ENCODE peak calls at places on chromosomes 4 and X, in ten cellular contexts. One of them, this sample, is unnamed.

GRCh38 chr4:99300934-99301333 is 10.1 kb upstream of the ADH1A start:
- DNase-seq in hepatic stellate cell: peak; percentile 60
- DNase-seq in RCC 7860: no peak
- DNase-seq in iris pigment epithelial cell: peak; percentile 98
- DNase-seq in stimulated activated CD4-positive, alpha-beta T cell treated with anti-CD3 and anti-CD28 coated beads, Interleukin-12 subunit alpha, Interleukin-12 subunit beta, amount 100 ng/mL, for 24 hours: no peak
- DNase-seq in ELR: peak; percentile 17
- DNase-seq in stimulated activated CD8-positive, alpha-beta memory T cell treated with anti-CD3 and anti-CD28 coated beads, Interleukin-4, amount 100 ng/mL, for 48 hours: no peak
- DNase-seq in activated B cell treated with CpG ODN at 0.5 μM for 24 hours: no peak
- DNase-seq in dermis blood vessel endothelial cell: peak; percentile 14
- DNase-seq in heart right ventricle: peak; percentile 85
- DNase-seq in this sample: no peak

GRCh38 chrX:22135171-22135711 is 103.1 kb downstream of the PHEX start:
- DNase-seq in RCC 7860: peak; percentile 79
- DNase-seq in hepatic stellate cell: no peak
- DNase-seq in heart right ventricle: no peak
- DNase-seq in iris pigment epithelial cell: peak; percentile 67
- DNase-seq in stimulated activated CD4-positive, alpha-beta T cell treated with anti-CD3 and anti-CD28 coated beads, Interleukin-12 subunit alpha, Interleukin-12 subunit beta, amount 100 ng/mL, for 24 hours: no peak
- DNase-seq in stimulated activated CD8-positive, alpha-beta memory T cell treated with anti-CD3 and anti-CD28 coated beads, Interleukin-4, amount 100 ng/mL, for 48 hours: no peak
- DNase-seq in activated B cell treated with CpG ODN at 0.5 μM for 24 hours: no peak
- DNase-seq in ELR: peak; percentile 61
- DNase-seq in dermis blood vessel endothelial cell: peak; percentile 34
- DNase-seq in this sample: no peak

GRCh38 chr4:72846280-72847111 is 223.0 kb downstream of the COX18 start:
- DNase-seq in stimulated activated CD8-positive, alpha-beta memory T cell treated with anti-CD3 and anti-CD28 coated beads, Interleukin-4, amount 100 ng/mL, for 48 hours: no peak
- DNase-seq in ELR: peak; percentile 71
- DNase-seq in stimulated activated CD4-positive, alpha-beta T cell treated with anti-CD3 and anti-CD28 coated beads, Interleukin-12 subunit alpha, Interleukin-12 subunit beta, amount 100 ng/mL, for 24 hours: no peak
- DNase-seq in hepatic stellate cell: no peak
- DNase-seq in iris pigment epithelial cell: peak; percentile 60
- DNase-seq in dermis blood vessel endothelial cell: no peak
- DNase-seq in heart right ventricle: no peak
- DNase-seq in activated B cell treated with CpG ODN at 0.5 μM for 24 hours: no peak
- DNase-seq in RCC 7860: no peak
- DNase-seq in this sample: peak; percentile 13

GRCh38 chr4:35934370-35934981 is 309.8 kb downstream of the ARAP2 start:
- DNase-seq in dermis blood vessel endothelial cell: peak; percentile 21
- DNase-seq in stimulated activated CD8-positive, alpha-beta memory T cell treated with anti-CD3 and anti-CD28 coated beads, Interleukin-4, amount 100 ng/mL, for 48 hours: no peak
- DNase-seq in RCC 7860: peak; percentile 31
- DNase-seq in hepatic stellate cell: no peak
- DNase-seq in activated B cell treated with CpG ODN at 0.5 μM for 24 hours: no peak
- DNase-seq in ELR: peak; percentile 59
- DNase-seq in heart right ventricle: no peak
- DNase-seq in stimulated activated CD4-positive, alpha-beta T cell treated with anti-CD3 and anti-CD28 coated beads, Interleukin-12 subunit alpha, Interleukin-12 subunit beta, amount 100 ng/mL, for 24 hours: no peak
- DNase-seq in iris pigment epithelial cell: peak; percentile 23
- DNase-seq in this sample: no peak

GRCh38 chr4:138560448-138560847 is 318.3 kb upstream of the SLC7A11 start:
- DNase-seq in iris pigment epithelial cell: no peak
- DNase-seq in hepatic stellate cell: no peak
- DNase-seq in activated B cell treated with CpG ODN at 0.5 μM for 24 hours: no peak
- DNase-seq in RCC 7860: no peak
- DNase-seq in dermis blood vessel endothelial cell: no peak
- DNase-seq in heart right ventricle: no peak
- DNase-seq in stimulated activated CD8-positive, alpha-beta memory T cell treated with anti-CD3 and anti-CD28 coated beads, Interleukin-4, amount 100 ng/mL, for 48 hours: no peak
- DNase-seq in ELR: no peak
- DNase-seq in stimulated activated CD4-positive, alpha-beta T cell treated with anti-CD3 and anti-CD28 coated beads, Interleukin-12 subunit alpha, Interleukin-12 subunit beta, amount 100 ng/mL, for 24 hours: no peak
- DNase-seq in this sample: no peak

GRCh38 chrX:52504551-52504950 is 8.9 kb downstream of the XAGE1A start:
- DNase-seq in iris pigment epithelial cell: no peak
- DNase-seq in RCC 7860: no peak
- DNase-seq in stimulated activated CD8-positive, alpha-beta memory T cell treated with anti-CD3 and anti-CD28 coated beads, Interleukin-4, amount 100 ng/mL, for 48 hours: no peak
- DNase-seq in activated B cell treated with CpG ODN at 0.5 μM for 24 hours: no peak
- DNase-seq in stimulated activated CD4-positive, alpha-beta T cell treated with anti-CD3 and anti-CD28 coated beads, Interleukin-12 subunit alpha, Interleukin-12 subunit beta, amount 100 ng/mL, for 24 hours: no peak
- DNase-seq in ELR: no peak
- DNase-seq in hepatic stellate cell: no peak
- DNase-seq in dermis blood vessel endothelial cell: no peak
- DNase-seq in heart right ventricle: no peak
- DNase-seq in this sample: no peak

GRCh38 chr4:40466789-40467188 is 131.7 kb downstream of the CHRNA9 start:
- DNase-seq in stimulated activated CD4-positive, alpha-beta T cell treated with anti-CD3 and anti-CD28 coated beads, Interleukin-12 subunit alpha, Interleukin-12 subunit beta, amount 100 ng/mL, for 24 hours: no peak
- DNase-seq in activated B cell treated with CpG ODN at 0.5 μM for 24 hours: no peak
- DNase-seq in iris pigment epithelial cell: no peak
- DNase-seq in stimulated activated CD8-positive, alpha-beta memory T cell treated with anti-CD3 and anti-CD28 coated beads, Interleukin-4, amount 100 ng/mL, for 48 hours: no peak
- DNase-seq in ELR: no peak
- DNase-seq in RCC 7860: no peak
- DNase-seq in heart right ventricle: no peak
- DNase-seq in hepatic stellate cell: no peak
- DNase-seq in dermis blood vessel endothelial cell: no peak
- DNase-seq in this sample: no peak

GRCh38 chrX:70422886-70423336 is at the start of gene GDPD2:
- DNase-seq in ELR: peak; percentile 27
- DNase-seq in heart right ventricle: no peak
- DNase-seq in stimulated activated CD4-positive, alpha-beta T cell treated with anti-CD3 and anti-CD28 coated beads, Interleukin-12 subunit alpha, Interleukin-12 subunit beta, amount 100 ng/mL, for 24 hours: no peak
- DNase-seq in hepatic stellate cell: no peak
- DNase-seq in stimulated activated CD8-positive, alpha-beta memory T cell treated with anti-CD3 and anti-CD28 coated beads, Interleukin-4, amount 100 ng/mL, for 48 hours: no peak
- DNase-seq in dermis blood vessel endothelial cell: no peak
- DNase-seq in RCC 7860: peak; percentile 9
- DNase-seq in activated B cell treated with CpG ODN at 0.5 μM for 24 hours: no peak
- DNase-seq in iris pigment epithelial cell: no peak
- DNase-seq in this sample: no peak

GRCh38 chrX:38087594-38087993 is 81.2 kb downstream of the SYTL5 start:
- DNase-seq in stimulated activated CD8-positive, alpha-beta memory T cell treated with anti-CD3 and anti-CD28 coated beads, Interleukin-4, amount 100 ng/mL, for 48 hours: no peak
- DNase-seq in RCC 7860: no peak
- DNase-seq in activated B cell treated with CpG ODN at 0.5 μM for 24 hours: no peak
- DNase-seq in dermis blood vessel endothelial cell: no peak
- DNase-seq in stimulated activated CD4-positive, alpha-beta T cell treated with anti-CD3 and anti-CD28 coated beads, Interleukin-12 subunit alpha, Interleukin-12 subunit beta, amount 100 ng/mL, for 24 hours: no peak
- DNase-seq in iris pigment epithelial cell: peak; percentile 4
- DNase-seq in ELR: no peak
- DNase-seq in heart right ventricle: no peak
- DNase-seq in hepatic stellate cell: no peak
- DNase-seq in this sample: no peak

GRCh38 chr4:102780476-102781144 is 19.8 kb upstream of the MANBA start:
- DNase-seq in RCC 7860: peak; percentile 55
- DNase-seq in activated B cell treated with CpG ODN at 0.5 μM for 24 hours: no peak
- DNase-seq in dermis blood vessel endothelial cell: no peak
- DNase-seq in ELR: peak; percentile 39
- DNase-seq in hepatic stellate cell: no peak
- DNase-seq in stimulated activated CD8-positive, alpha-beta memory T cell treated with anti-CD3 and anti-CD28 coated beads, Interleukin-4, amount 100 ng/mL, for 48 hours: no peak
- DNase-seq in stimulated activated CD4-positive, alpha-beta T cell treated with anti-CD3 and anti-CD28 coated beads, Interleukin-12 subunit alpha, Interleukin-12 subunit beta, amount 100 ng/mL, for 24 hours: no peak
- DNase-seq in iris pigment epithelial cell: peak; percentile 61
- DNase-seq in heart right ventricle: no peak
- DNase-seq in this sample: no peak

GRCh38 chr4:63618883-63619573 is 790.2 kb downstream of the TECRL start:
- DNase-seq in dermis blood vessel endothelial cell: no peak
- DNase-seq in heart right ventricle: no peak
- DNase-seq in hepatic stellate cell: no peak
- DNase-seq in RCC 7860: no peak
- DNase-seq in stimulated activated CD8-positive, alpha-beta memory T cell treated with anti-CD3 and anti-CD28 coated beads, Interleukin-4, amount 100 ng/mL, for 48 hours: no peak
- DNase-seq in iris pigment epithelial cell: peak; percentile 0
- DNase-seq in stimulated activated CD4-positive, alpha-beta T cell treated with anti-CD3 and anti-CD28 coated beads, Interleukin-12 subunit alpha, Interleukin-12 subunit beta, amount 100 ng/mL, for 24 hours: no peak
- DNase-seq in activated B cell treated with CpG ODN at 0.5 μM for 24 hours: no peak
- DNase-seq in ELR: peak; percentile 55
- DNase-seq in this sample: no peak

GRCh38 chrX:131762802-131763234 is 218.9 kb downstream of the OR13H1 start:
- DNase-seq in stimulated activated CD4-positive, alpha-beta T cell treated with anti-CD3 and anti-CD28 coated beads, Interleukin-12 subunit alpha, Interleukin-12 subunit beta, amount 100 ng/mL, for 24 hours: no peak
- DNase-seq in activated B cell treated with CpG ODN at 0.5 μM for 24 hours: no peak
- DNase-seq in hepatic stellate cell: no peak
- DNase-seq in iris pigment epithelial cell: peak; percentile 35
- DNase-seq in stimulated activated CD8-positive, alpha-beta memory T cell treated with anti-CD3 and anti-CD28 coated beads, Interleukin-4, amount 100 ng/mL, for 48 hours: no peak
- DNase-seq in heart right ventricle: no peak
- DNase-seq in ELR: peak; percentile 60
- DNase-seq in dermis blood vessel endothelial cell: no peak
- DNase-seq in RCC 7860: peak; percentile 8
- DNase-seq in this sample: no peak

GRCh38 chr4:44670466-44671199 is 7.6 kb upstream of the GUF1 start:
- DNase-seq in hepatic stellate cell: no peak
- DNase-seq in stimulated activated CD4-positive, alpha-beta T cell treated with anti-CD3 and anti-CD28 coated beads, Interleukin-12 subunit alpha, Interleukin-12 subunit beta, amount 100 ng/mL, for 24 hours: no peak
- DNase-seq in ELR: no peak
- DNase-seq in activated B cell treated with CpG ODN at 0.5 μM for 24 hours: no peak
- DNase-seq in heart right ventricle: no peak
- DNase-seq in dermis blood vessel endothelial cell: no peak
- DNase-seq in stimulated activated CD8-positive, alpha-beta memory T cell treated with anti-CD3 and anti-CD28 coated beads, Interleukin-4, amount 100 ng/mL, for 48 hours: no peak
- DNase-seq in iris pigment epithelial cell: no peak
- DNase-seq in RCC 7860: no peak
- DNase-seq in this sample: no peak

GRCh38 chr4:87807402-87807801 is 8.0 kb downstream of the IBSP start:
- DNase-seq in hepatic stellate cell: no peak
- DNase-seq in stimulated activated CD4-positive, alpha-beta T cell treated with anti-CD3 and anti-CD28 coated beads, Interleukin-12 subunit alpha, Interleukin-12 subunit beta, amount 100 ng/mL, for 24 hours: no peak
- DNase-seq in activated B cell treated with CpG ODN at 0.5 μM for 24 hours: no peak
- DNase-seq in ELR: no peak
- DNase-seq in heart right ventricle: no peak
- DNase-seq in iris pigment epithelial cell: peak; percentile 67
- DNase-seq in RCC 7860: no peak
- DNase-seq in dermis blood vessel endothelial cell: no peak
- DNase-seq in stimulated activated CD8-positive, alpha-beta memory T cell treated with anti-CD3 and anti-CD28 coated beads, Interleukin-4, amount 100 ng/mL, for 48 hours: no peak
- DNase-seq in this sample: no peak

This sample was measured in DND-41.